ENCODE peak calls at places on chromosomes 5 and 9, in six cellular contexts. H, M, C, K, R and Z are unnamed samples.

GRCh38 chr9:96618209-96619108 is 1.2 kb downstream of the CDC14B start:
- DNase-seq in H (no peak), M (peak; percentile 54), C (no peak), K (no peak), R (peak; percentile 34), Z (no peak)

GRCh38 chr9:126456802-126457547 is 130.3 kb downstream of the MVB12B start:
- DNase-seq in H (no peak), M (no peak), C (no peak), K (no peak), R (no peak), Z (no peak)

GRCh38 chr9:93234600-93234999 is 50.7 kb downstream of the WNK2 start:
- DNase-seq in H (no peak), M (no peak), C (no peak), K (no peak), R (no peak), Z (no peak)

GRCh38 chr9:120410925-120411501 is 169.0 kb downstream of the CDK5RAP2 start:
- DNase-seq in H (no peak), M (no peak), C (no peak), K (no peak), R (no peak), Z (no peak)

GRCh38 chr5:80142996-80143395 is 107.8 kb downstream of the THBS4 start:
- DNase-seq in H (peak; percentile 78), M (no peak), C (no peak), K (no peak), R (no peak), Z (no peak)

GRCh38 chr5:91042225-91042624 is 340.9 kb downstream of the ARRDC3 start:
- DNase-seq in H (no peak), M (no peak), C (no peak), K (no peak), R (no peak), Z (no peak)

GRCh38 chr5:65796269-65796668 is 74.3 kb downstream of the NLN start:
- DNase-seq in H (no peak), M (peak; percentile 59), C (no peak), K (no peak), R (no peak), Z (no peak)

GRCh38 chr5:108251350-108251749 is 130.5 kb downstream of the FBXL17 start:
- DNase-seq in H (no peak), M (peak; percentile 12), C (no peak), K (no peak), R (no peak), Z (no peak)

GRCh38 chr5:61053937-61054336 is 108.3 kb downstream of the SMIM15 start:
- DNase-seq in H (no peak), M (peak; percentile 25), C (no peak), K (no peak), R (no peak), Z (no peak)

GRCh38 chr9:38226491-38226951 is 157.5 kb upstream of the SHB start:
- DNase-seq in H (no peak), M (peak; percentile 4), C (peak; percentile 39), K (no peak), R (peak; percentile 57), Z (no peak)

GRCh38 chr9:113479150-113479761 is 15.7 kb downstream of the RGS3 start:
- DNase-seq in H (no peak), M (no peak), C (no peak), K (no peak), R (no peak), Z (no peak)

GRCh38 chr5:13567819-13568218 is 376.7 kb downstream of the DNAH5 start:
- DNase-seq in H (no peak), M (peak; percentile 72), C (no peak), K (no peak), R (no peak), Z (no peak)

GRCh38 chr5:1008451-1009358 is at the start of gene NKD2:
- DNase-seq in H (peak; percentile 50), M (no peak), C (peak; percentile 53), K (no peak), R (peak; percentile 69), Z (peak; percentile 44)

GRCh38 chr5:178416919-178417318 is 173.3 kb downstream of the COL23A1 start:
- DNase-seq in H (no peak), M (peak; percentile 31), C (no peak), K (no peak), R (no peak), Z (no peak)

GRCh38 chr9:114911167-114911821 is 19.1 kb downstream of the TNFSF8 start:
- DNase-seq in H (no peak), M (peak; percentile 51), C (peak; percentile 31), K (no peak), R (peak; percentile 72), Z (no peak)

GRCh38 chr5:34570721-34571379 is 85.3 kb upstream of the RAI14 start:
- DNase-seq in H (no peak), M (peak; percentile 75), C (no peak), K (no peak), R (no peak), Z (no peak)

GRCh38 chr9:86257406-86257805 is 2.1 kb downstream of the C9orf153 start:
- DNase-seq in H (no peak), M (no peak), C (no peak), K (no peak), R (no peak), Z (no peak)

GRCh38 chr5:66807743-66808142 is 211.6 kb downstream of the MAST4 start:
- DNase-seq in H (no peak), M (peak; percentile 55), C (no peak), K (no peak), R (peak; percentile 28), Z (no peak)

GRCh38 chr9:137076636-137077009 is 694 bp upstream of the UAP1L1 start:
- DNase-seq in H (no peak), M (no peak), C (no peak), K (no peak), R (peak; percentile 53), Z (no peak)

GRCh38 chr9:129669141-129669718 is 3.8 kb downstream of the PRRX2 start:
- DNase-seq in H (no peak), M (peak; percentile 91), C (no peak), K (no peak), R (no peak), Z (no peak)

GRCh38 chr5:40221796-40222195 is 457.9 kb upstream of the PTGER4 start:
- DNase-seq in H (no peak), M (peak; percentile 93), C (no peak), K (no peak), R (no peak), Z (no peak)

GRCh38 chr5:128224336-128224735 is 140.8 kb downstream of the SLC12A2 start:
- DNase-seq in H (no peak), M (no peak), C (no peak), K (no peak), R (no peak), Z (no peak)

DNA sequence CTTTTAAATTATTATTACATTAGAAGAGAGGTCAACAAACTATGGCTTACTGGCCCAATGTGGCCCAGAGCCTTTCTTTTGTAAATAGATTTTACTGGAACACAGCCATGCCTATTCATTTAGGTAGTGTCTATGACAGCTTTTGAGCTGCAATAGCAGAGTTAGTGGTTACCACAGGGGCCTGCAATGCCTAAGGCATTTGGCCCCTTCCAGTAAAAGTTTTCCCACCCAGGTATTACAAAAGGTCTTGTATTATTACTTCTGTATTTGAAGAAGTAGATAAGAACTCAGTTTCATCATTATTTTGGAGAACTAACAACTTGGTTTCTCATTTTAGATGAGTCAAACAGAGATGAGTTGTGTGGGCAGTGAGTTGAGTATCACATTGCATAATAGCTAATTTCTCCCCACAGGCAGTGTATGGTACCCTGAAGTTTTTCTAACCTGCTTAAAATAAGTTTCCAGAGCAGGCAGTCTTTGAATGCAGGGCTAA is 9.5 kb downstream of the MTRR start:
- DNase-seq in H (no peak), M (peak; percentile 76), C (no peak), K (peak; percentile 66), R (no peak), Z (no peak)
- H4K20me1 ChIP-seq in H (peaks cover 6% of the 10 kb centered on the region), M (peaks cover 5% of the 10 kb centered on the region), C (no peaks in the 10 kb centered on the region), K (peaks cover 3% of the 10 kb centered on the region), R (peaks cover 20% of the 10 kb centered on the region), Z (peaks cover 66% of the 10 kb centered on the region)

GRCh38 chr9:27337833-27338526 is 41.0 kb upstream of the EQTN start:
- DNase-seq in H (no peak), M (no peak), C (peak; percentile 2), K (no peak), R (no peak), Z (no peak)
- H3K4me3 ChIP-seq in H (no peak overlapping the region), M (no peak overlapping the region), C (no peak overlapping the region), K (no peak overlapping the region), R (no peak overlapping the region), Z (no peak overlapping the region)

GRCh38 chr5:123512631-123513461 is 869 bp downstream of the CSNK1G3 start:
- DNase-seq in H (peak; percentile 39), M (peak; percentile 30), C (peak; percentile 61), K (no peak), R (peak; percentile 43), Z (peak; percentile 15)

GRCh38 chr5:123508441-123508840 is 3.5 kb upstream of the CSNK1G3 start:
- DNase-seq in H (no peak), M (no peak), C (no peak), K (no peak), R (no peak), Z (no peak)

GRCh38 chr5:123511290-123511647 is 708 bp upstream of the CSNK1G3 start:
- DNase-seq in H (no peak), M (peak; percentile 70), C (no peak), K (no peak), R (peak; percentile 17), Z (no peak)

GRCh38 chr5:123514615-123515355 is 2.8 kb downstream of the CSNK1G3 start:
- DNase-seq in H (no peak), M (no peak), C (no peak), K (no peak), R (no peak), Z (no peak)

GRCh38 chr5:123511648-123512605 is at the start of gene CSNK1G3:
- DNase-seq in H (peak; percentile 96), M (peak; percentile 97), C (peak; percentile 96), K (peak; percentile 82), R (peak; percentile 98), Z (peak; percentile 97)
- H3K27ac ChIP-seq in H (peak within 1 kb of the TSS; percentile 59), M (peak within 1 kb of the TSS; percentile 90), C (peak within 1 kb of the TSS; percentile 75), K (peak within 1 kb of the TSS; percentile 83), R (peak within 1 kb of the TSS; percentile 77), Z (peak within 1 kb of the TSS; percentile 78)

GRCh38 chr5:172059661-172060100 is 53.2 kb upstream of the FBXW11 start:
- DNase-seq in H (peak; percentile 37), M (no peak), C (peak; percentile 38), K (no peak), R (peak; percentile 78), Z (no peak)
- H4K20me1 ChIP-seq in H (no peaks in the 10 kb centered on the region), M (no peaks in the 10 kb centered on the region), C (no peaks in the 10 kb centered on the region), K (no peaks in the 10 kb centered on the region), R (no peaks in the 10 kb centered on the region), Z (no peaks in the 10 kb centered on the region)